ENCODE peak calls at places on chromosomes 16 and 17, in six cellular contexts. L is endothelial cell of umbilical vein, I is GM23248, X is H9, F is H1, Q is SK-N-SH. D is an unnamed sample.

GRCh38 chr16:57413301-57413730 is 8.7 kb downstream of the CCL17 start:
- DNase-seq in L (no peak), I (no peak), X (no peak), F (no peak), Q (no peak), D (no peak)

GRCh38 chr17:14784997-14785696 is 480.0 kb downstream of the PMP22 start:
- DNase-seq in L (no peak), I (no peak), X (peak; percentile 70), F (no peak), Q (no peak), D (no peak)

GRCh38 chr16:30470632-30471007 is 1.9 kb upstream of the ITGAL start:
- DNase-seq in L (no peak), I (no peak), X (no peak), F (no peak), Q (no peak), D (no peak)

GRCh38 chr17:38731526-38732294 is 1.6 kb downstream of the CISD3 start:
- DNase-seq in L (no peak), I (peak; percentile 27), X (no peak), F (no peak), Q (no peak), D (no peak)

GRCh38 chr17:68600881-68601564 is at the start of gene FAM20A:
- DNase-seq in L (no peak), I (peak; percentile 69), X (peak; percentile 68), F (no peak), Q (peak; percentile 68), D (no peak)

GRCh38 chr16:85332175-85332574 is 219.9 kb upstream of the CIBAR2 start:
- DNase-seq in L (no peak), I (no peak), X (peak; percentile 74), F (no peak), Q (no peak), D (no peak)

GRCh38 chr17:263773-264172 is 82.3 kb upstream of the DOC2B start:
- DNase-seq in L (no peak), I (no peak), X (no peak), F (no peak), Q (no peak), D (no peak)

GRCh38 chr16:87436225-87437172 is 44.4 kb downstream of the MAP1LC3B start:
- DNase-seq in L (no peak), I (peak; percentile 73), X (no peak), F (no peak), Q (peak; percentile 77), D (no peak)

GRCh38 chr16:49503242-49504022 is 129.8 kb downstream of the C16orf78 start:
- DNase-seq in L (no peak), I (no peak), X (no peak), F (no peak), Q (no peak), D (no peak)

GRCh38 chr16:89338863-89339262 is 121.4 kb downstream of the ZNF778 start:
- DNase-seq in L (no peak), I (no peak), X (no peak), F (no peak), Q (no peak), D (no peak)

GRCh38 chr16:22008215-22009142 is 568 bp downstream of the MOSMO start:
- DNase-seq in L (no peak), I (peak; percentile 32), X (no peak), F (no peak), Q (peak; percentile 65), D (peak; percentile 33)

GRCh38 chr16:19696312-19696711 is 21.7 kb downstream of the KNOP1 start:
- DNase-seq in L (peak; percentile 94), I (peak; percentile 88), X (no peak), F (no peak), Q (no peak), D (peak; percentile 86)

GRCh38 chr16:50151744-50152143 is 1.4 kb upstream of the TENT4B start:
- DNase-seq in L (no peak), I (no peak), X (no peak), F (no peak), Q (no peak), D (no peak)

GRCh38 chr16:89687092-89687940 is 827 bp downstream of the CDK10 start:
- DNase-seq in L (peak; percentile 51), I (peak; percentile 84), X (no peak), F (no peak), Q (no peak), D (no peak)

GRCh38 chr17:42201155-42201772 is 7.0 kb upstream of the GHDC start:
- DNase-seq in L (no peak), I (no peak), X (no peak), F (no peak), Q (no peak), D (no peak)

GRCh38 chr16:72551649-72552048 is 379.7 kb upstream of the PMFBP1 start:
- DNase-seq in L (no peak), I (no peak), X (no peak), F (no peak), Q (no peak), D (no peak)

GRCh38 chr16:55169780-55170179 is 154.2 kb upstream of the IRX6 start:
- DNase-seq in L (no peak), I (no peak), X (no peak), F (no peak), Q (no peak), D (no peak)

GRCh38 chr17:58541249-58541648 is 26.8 kb upstream of the MTMR4 start:
- DNase-seq in L (no peak), I (peak; percentile 20), X (peak; percentile 80), F (no peak), Q (no peak), D (no peak)

GRCh38 chr16:83901101-83901500 is 2.2 kb downstream of the MLYCD start:
- DNase-seq in L (no peak), I (peak; percentile 63), X (no peak), F (no peak), Q (no peak), D (no peak)

DNA sequence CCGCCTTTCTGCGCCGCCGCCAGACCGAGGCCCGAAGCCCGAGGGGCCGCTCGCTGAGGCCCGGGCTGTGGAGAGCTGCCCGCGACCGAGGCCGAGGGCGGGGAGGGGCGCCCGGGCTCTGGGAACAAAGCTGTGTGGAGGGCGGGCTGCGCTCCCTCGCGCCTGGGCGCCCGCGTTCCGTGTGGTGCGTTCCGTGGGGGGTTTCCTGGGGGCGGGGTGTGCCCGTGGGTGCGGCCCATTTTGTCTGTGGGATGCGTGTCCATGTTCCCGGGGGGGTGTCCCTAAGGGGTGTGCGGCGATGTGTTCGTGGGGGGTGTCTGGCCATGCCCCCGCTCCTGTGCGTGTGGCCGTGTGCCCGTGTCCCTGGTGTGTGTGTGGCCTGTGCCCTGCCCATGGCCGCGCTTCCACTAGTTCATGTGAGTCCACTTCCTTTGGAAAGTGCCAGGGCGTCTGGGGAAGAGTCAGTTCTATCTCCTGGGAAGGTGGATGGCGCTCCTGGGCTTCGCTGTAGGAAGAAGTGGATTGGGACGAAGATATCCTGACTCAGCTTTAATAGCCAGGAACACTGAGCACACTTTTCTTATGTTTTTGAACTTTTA is 520 bp downstream of the JPT2 start:
- DNase-seq in L (peak; percentile 36), I (peak; percentile 69), X (no peak), F (no peak), Q (no peak), D (peak; percentile 52)
- H3K79me2 ChIP-seq in L (peaks cover 46% of the 10 kb centered on the region), I (peaks cover 52% of the 10 kb centered on the region), X (peaks cover 46% of the 10 kb centered on the region), F (peaks cover 41% of the 10 kb centered on the region), Q (peaks cover 58% of the 10 kb centered on the region), D (peaks cover 54% of the 10 kb centered on the region)

GRCh38 chr17:7029659-7030058 is 6.2 kb upstream of the SLC16A13 start:
- DNase-seq in L (peak; percentile 92), I (no peak), X (no peak), F (no peak), Q (no peak), D (peak; percentile 65)

GRCh38 chr17:7025240-7025639 is 2.4 kb downstream of the BCL6B start:
- DNase-seq in L (no peak), I (no peak), X (no peak), F (no peak), Q (no peak), D (no peak)

GRCh38 chr17:7029096-7029495 is 6.2 kb downstream of the BCL6B start:
- DNase-seq in L (no peak), I (no peak), X (no peak), F (no peak), Q (no peak), D (no peak)

GRCh38 chr17:7026471-7027115 is 3.7 kb downstream of the BCL6B start:
- DNase-seq in L (no peak), I (no peak), X (peak; percentile 57), F (no peak), Q (no peak), D (no peak)

GRCh38 chr17:7027335-7027734 is 4.5 kb downstream of the BCL6B start:
- DNase-seq in L (no peak), I (no peak), X (peak; percentile 61), F (no peak), Q (no peak), D (no peak)
- H2AFZ ChIP-seq in L (no peak overlapping the region), I (no peak overlapping the region), X (no peak overlapping the region), F (no peak overlapping the region), Q (no peak overlapping the region), D (no peak overlapping the region)

DNA sequence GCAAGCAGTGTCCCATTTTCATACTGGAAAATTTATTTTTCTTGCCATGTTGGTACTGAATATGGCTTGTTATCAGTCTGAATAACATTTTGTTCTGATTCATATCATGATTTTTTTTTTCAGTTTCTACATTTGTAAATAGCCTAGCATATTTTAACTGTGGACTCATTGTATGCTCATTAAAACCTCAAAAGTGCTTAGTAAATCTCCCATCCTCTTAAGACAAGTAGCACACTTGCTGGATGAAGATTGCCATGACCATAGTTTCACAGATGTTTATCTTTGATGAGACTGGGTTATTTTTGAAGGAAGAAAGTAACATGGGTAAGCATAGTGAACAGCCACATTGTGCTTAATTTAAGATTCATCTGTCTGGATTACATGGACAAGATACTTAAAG is 878 bp downstream of the KRT10 start:
- DNase-seq in L (no peak), I (peak; percentile 36), X (no peak), F (no peak), Q (no peak), D (no peak)
- H3K79me2 ChIP-seq in L (no peaks in the 10 kb centered on the region), I (peaks cover 78% of the 10 kb centered on the region), X (no peaks in the 10 kb centered on the region), F (no peaks in the 10 kb centered on the region), Q (no peaks in the 10 kb centered on the region), D (peaks cover 20% of the 10 kb centered on the region)

DNA sequence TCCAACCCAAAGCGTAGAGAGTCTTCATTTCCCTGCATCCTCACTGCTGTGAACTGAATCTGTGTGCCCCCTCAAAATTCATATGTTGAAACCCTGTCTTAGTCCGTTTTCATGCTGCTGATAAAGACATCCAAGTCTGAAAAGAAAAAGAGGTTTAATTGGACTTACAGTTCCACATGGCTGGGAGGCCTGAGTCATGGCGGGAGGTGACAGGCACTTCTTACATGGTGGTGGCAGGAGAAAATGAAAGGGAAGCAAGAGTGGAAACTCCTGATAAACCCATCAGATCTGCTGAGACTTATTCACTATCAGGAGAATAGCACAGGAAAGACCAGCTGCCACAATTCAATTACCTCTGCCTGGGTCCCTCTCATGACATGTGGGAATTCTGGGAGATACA is 3.1 kb upstream of the CCDC42 start:
- DNase-seq in L (no peak), I (no peak), X (peak; percentile 12), F (no peak), Q (no peak), D (no peak)
- H2AFZ ChIP-seq in L (no peak overlapping the region), I (no peak overlapping the region), X (no peak overlapping the region), F (no peak overlapping the region), Q (no peak overlapping the region), D (no peak overlapping the region)

D was measured in DND-41.